ENCODE peak calls at places on chromosomes 4 and X, in four cellular contexts. T, G, B and F are unnamed samples.

GRCh38 chr4:99028187-99028586 is 32.7 kb downstream of the METAP1 start:
- DNase-seq in G (no peak), T (no peak), B (no peak), F (no peak)

GRCh38 chr4:98496446-98496845 is 162.0 kb downstream of the TSPAN5 start:
- DNase-seq in T (no peak), B (no peak), G (no peak), F (no peak)

GRCh38 chr4:8504279-8505007 is 63.9 kb downstream of the TRMT44 start:
- DNase-seq in G (no peak), B (no peak), T (no peak), F (no peak)

GRCh38 chr4:116058129-116058528 is 944.7 kb upstream of the NDST4 start:
- DNase-seq in T (no peak), G (no peak), B (no peak), F (no peak)

GRCh38 chr4:40718571-40718970 is 31.2 kb upstream of the NSUN7 start:
- DNase-seq in G (no peak), T (no peak), B (no peak), F (no peak)

GRCh38 chrX:48648299-48648698 is 35.3 kb upstream of the WAS start:
- DNase-seq in B (peak), T (no peak), G (no peak), F (no peak)

GRCh38 chrX:41705680-41706374 is 17.1 kb downstream of the GPR34 start:
- DNase-seq in G (peak), T (peak), B (no peak), F (no peak)

GRCh38 chr4:99855677-99856076 is 38.5 kb downstream of the LAMTOR3 start:
- DNase-seq in G (peak), B (no peak), T (peak), F (no peak)

GRCh38 chr4:25051534-25051933 is 20.8 kb upstream of the LGI2 start:
- DNase-seq in G (no peak), B (no peak), T (no peak), F (no peak)

GRCh38 chrX:86806786-86807185 is 658.5 kb downstream of the DACH2 start:
- DNase-seq in T (no peak), G (no peak), B (no peak), F (no peak)

GRCh38 chrX:140229187-140229586 is 263.9 kb upstream of the CXorf66 start:
- DNase-seq in G (no peak), T (no peak), B (no peak), F (no peak)

GRCh38 chrX:154444001-154444754 is at the start of gene FAM50A:
- DNase-seq in B (peak), G (no peak), T (no peak), F (peak)

GRCh38 chr4:72463724-72464123 is 105.3 kb downstream of the ADAMTS3 start:
- DNase-seq in G (no peak), B (no peak), T (no peak), F (no peak)

GRCh38 chrX:112211459-112211858 is 128.9 kb upstream of the TRPC5 start:
- DNase-seq in B (no peak), T (peak), G (no peak), F (no peak)

GRCh38 chr4:40629401-40630334 is at the start of gene RBM47:
- DNase-seq in B (no peak), G (peak), T (no peak), F (peak)

GRCh38 chr4:15914291-15914690 is 24.2 kb downstream of the FGFBP1 start:
- DNase-seq in G (no peak), B (no peak), T (no peak), F (no peak)

GRCh38 chr4:3207531-3208037 is 41.4 kb upstream of the MSANTD1 start:
- DNase-seq in B (no peak), G (no peak), T (no peak), F (no peak)

GRCh38 chr4:10688022-10688421 is 3.5 kb upstream of the CLNK start:
- DNase-seq in G (no peak), T (peak), B (no peak), F (no peak)

GRCh38 chr4:140099993-140100392 is 54.0 kb downstream of the MAML3 start:
- DNase-seq in B (no peak), T (no peak), G (no peak), F (no peak)

GRCh38 chr4:137452799-137453198 is 79.5 kb downstream of the PCDH18 start:
- DNase-seq in T (no peak), G (no peak), B (no peak), F (no peak)

DNA sequence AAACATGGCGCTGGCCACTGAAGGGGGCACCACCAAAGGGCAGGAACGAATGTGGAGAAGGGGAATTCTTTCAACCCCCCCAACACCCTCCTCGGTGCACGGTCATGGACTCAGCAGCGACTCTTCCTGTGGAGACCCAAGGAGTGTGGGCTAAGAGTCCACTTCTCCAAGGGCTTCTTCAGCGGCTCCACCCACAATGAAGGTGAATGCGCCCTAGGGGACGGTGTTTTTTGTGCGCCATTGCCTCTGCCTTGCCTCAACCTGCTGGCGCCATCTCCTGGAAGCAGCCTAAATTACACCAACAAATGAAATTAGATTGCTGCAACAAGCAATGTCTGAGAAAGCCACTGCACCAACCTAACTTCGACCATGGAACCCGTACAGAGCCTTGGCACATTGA is 169.2 kb upstream of the MAGEB18 start:
- DNase-seq in G (no peak), B (peak), T (no peak), F (no peak)
- TF ChIP-seq SPI1 in G (no peak), B (no peak), T (no peak), F (no peak)

DNA sequence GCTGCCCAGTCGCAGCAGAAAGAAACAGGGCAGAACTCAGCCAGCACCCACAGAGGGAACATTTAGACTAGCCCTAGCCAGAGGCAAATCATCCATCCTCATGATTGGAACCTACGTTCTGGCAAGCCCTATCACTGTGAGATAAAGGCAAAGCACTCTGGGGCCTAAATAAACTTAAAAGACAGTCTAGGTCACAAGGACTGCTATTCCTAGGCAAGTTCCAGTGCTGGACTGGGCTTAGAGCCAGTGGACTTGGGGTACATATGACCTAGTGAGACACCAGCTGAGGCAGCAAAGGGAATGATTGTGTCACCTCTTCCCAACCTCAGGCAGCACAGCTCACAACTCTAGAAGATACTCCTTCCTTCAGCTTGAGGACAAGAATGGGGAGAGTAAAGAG is 132.8 kb upstream of the S100G start:
- DNase-seq in T (no peak), B (no peak), G (no peak), F (no peak)
- TF ChIP-seq SPI1 in T (no peak), B (no peak), G (no peak), F (no peak)

GRCh38 chr4:37948542-37948941 is 11.7 kb upstream of the PTTG2 start:
- DNase-seq in T (peak), B (no peak), G (peak), F (no peak)
- TF ChIP-seq SPI1 in T (no peak), B (no peak), G (no peak), F (no peak)

DNA sequence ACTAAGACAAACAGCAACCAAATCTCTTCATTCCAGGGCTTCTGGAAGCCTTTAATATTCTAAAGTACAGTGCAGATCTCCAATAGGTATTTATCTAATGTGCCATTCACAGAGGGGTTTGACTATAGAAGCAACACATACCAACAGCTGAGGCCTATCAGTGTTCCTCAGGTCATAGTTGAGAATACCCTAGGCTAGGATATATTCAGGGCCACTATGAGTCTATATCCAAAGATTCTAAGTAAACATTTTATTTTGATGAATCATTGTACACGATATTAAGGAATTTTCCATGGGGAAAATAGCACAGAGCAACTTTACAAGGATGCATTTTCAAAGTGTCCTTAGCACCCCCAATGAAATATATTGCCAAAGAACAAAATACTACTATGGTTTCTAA is 9.7 kb downstream of the SMIM10 start:
- DNase-seq in B (no peak), T (no peak), G (no peak), F (no peak)
- TF ChIP-seq SPI1 in B (no peak), T (no peak), G (no peak), F (no peak)

DNA sequence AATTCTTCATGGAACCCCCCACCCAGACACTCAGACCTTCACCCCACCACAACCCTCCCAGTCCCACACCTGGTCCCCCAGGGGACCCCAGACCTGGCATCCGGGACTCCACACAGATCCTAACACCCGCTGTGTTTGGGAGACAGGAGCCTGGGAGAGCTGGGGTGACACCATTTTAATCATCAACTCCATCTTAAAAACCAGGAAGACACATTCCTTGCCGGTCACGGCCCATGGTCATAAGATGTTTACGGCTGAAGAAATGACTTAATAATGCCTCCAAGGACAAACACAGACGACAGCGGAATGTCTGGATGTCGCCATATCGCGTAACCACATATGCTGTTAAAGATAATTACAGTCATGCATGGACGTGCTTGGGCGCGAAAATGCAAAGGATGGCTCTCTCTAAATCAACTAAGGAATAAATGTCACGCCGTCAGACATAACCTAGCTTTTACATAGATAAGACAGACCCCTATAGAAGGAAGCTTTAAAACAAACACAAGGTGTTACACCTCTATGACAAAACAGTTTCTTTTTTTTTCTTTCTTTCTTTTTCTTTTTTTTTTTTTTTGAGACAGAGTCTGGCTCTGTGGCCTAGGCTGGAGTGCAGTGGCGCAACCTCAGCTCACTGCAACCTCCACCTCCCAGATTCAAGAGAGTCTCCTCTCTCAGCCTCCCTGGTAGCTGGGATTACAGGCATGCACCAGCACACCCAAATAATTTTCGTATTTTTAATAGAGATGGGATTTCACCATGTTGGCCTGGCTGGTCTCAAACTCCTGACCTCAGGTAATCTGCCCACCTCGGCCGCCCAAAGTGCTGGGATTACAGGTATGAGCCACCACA is 2.1 kb upstream of the DHRSX start:
- DNase-seq in T (no peak), B (peak), G (no peak), F (no peak)
- TF ChIP-seq SPI1 in T (no peak), B (no peak), G (no peak), F (no peak)

GRCh38 chr4:111678466-111678865 is 466.8 kb upstream of the FAM241A start:
- DNase-seq in T (no peak), B (no peak), G (no peak), F (no peak)
- TF ChIP-seq SPI1 in T (no peak), B (no peak), G (no peak), F (no peak)

GRCh38 chrX:11159149-11159548 is 48.0 kb downstream of the HCCS start:
- DNase-seq in T (no peak), G (no peak), B (peak), F (no peak)

DNA sequence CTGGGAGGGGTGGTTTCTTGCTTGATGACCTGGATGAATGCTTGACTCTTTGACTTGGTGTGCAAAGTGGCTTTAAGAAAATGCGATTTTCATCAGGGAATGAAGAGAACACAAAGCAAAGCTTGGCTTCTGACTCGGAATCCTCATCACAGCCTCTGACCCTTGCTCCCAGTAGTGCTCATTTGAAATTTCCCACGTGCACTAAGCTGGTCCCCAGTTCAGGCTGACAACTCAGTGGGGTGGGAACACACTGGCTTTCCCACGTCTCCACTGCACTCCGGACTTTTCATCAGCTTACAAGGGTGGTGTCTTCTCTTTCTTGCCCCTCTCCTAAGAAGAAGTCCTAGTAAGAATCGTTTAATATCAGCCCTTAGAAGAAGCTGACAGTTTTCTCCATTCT is 53.3 kb downstream of the HCCS start:
- DNase-seq in T (no peak), G (no peak), B (no peak), F (no peak)
- TF ChIP-seq SPI1 in T (no peak), G (no peak), B (no peak), F (no peak)

DNA sequence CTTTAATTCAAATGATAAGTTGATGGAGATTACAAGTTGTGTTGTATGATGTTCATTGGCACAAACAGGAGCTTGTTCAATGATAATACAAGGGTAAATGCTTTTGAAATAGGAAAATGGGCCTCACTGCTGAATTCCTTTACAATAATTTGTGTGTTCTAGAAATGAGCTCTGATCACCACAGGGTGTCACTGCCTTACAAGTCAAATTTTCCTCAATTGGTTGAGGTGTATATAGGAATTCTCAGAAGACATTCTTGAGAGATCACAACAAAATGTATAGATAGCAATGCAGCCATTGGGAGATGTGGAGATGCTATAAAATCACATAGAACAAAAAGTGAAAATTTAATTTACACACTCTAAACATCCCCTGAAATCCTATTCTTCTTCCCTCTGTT is 49.6 kb downstream of the KLF8 start:
- DNase-seq in G (no peak), T (no peak), B (no peak), F (no peak)
- TF ChIP-seq SPI1 in G (no peak), T (no peak), B (no peak), F (no peak)

GRCh38 chrX:12115377-12115776 is 22.9 kb upstream of the FRMPD4 start:
- DNase-seq in T (no peak), B (peak), G (no peak), F (no peak)
- TF ChIP-seq SPI1 in T (no peak), B (no peak), G (no peak), F (no peak)